ENCODE peak calls at places on chromosomes 11 and 22, in nine cellular contexts. F is HS-27A; H is prostate gland; L is hippocampal formation; M is activated gamma-delta T cell treated with Interleukin-2 at 50 U/mL for 16 hours; W is SK-MEL-5; S is PC-3; D is GDM1; U is activated CD8-positive, alpha-beta memory T cell treated with anti-CD3 and anti-CD28 coated beads, Interleukin-2, amount 50 U/mL, for 48 hours. X is an unnamed sample.

GRCh38 chr11:111440416-111441205 is 61.5 kb upstream of the POU2AF1 start:
- DNase-seq in S (no peak), U (no peak), L (no peak), H (no peak), D (no peak), M (no peak), F (no peak), W (no peak), X (no peak)

GRCh38 chr22:17891427-17892167 is 117.3 kb upstream of the BID start:
- DNase-seq in U (no peak), D (no peak), L (peak; percentile 50), S (no peak), W (peak; percentile 49), M (no peak), F (no peak), H (peak; percentile 70), X (no peak)

GRCh38 chr22:31229402-31230140 is 17.5 kb downstream of the LIMK2 start:
- DNase-seq in D (no peak), L (no peak), H (peak; percentile 72), S (no peak), U (no peak), M (no peak), F (no peak), W (peak; percentile 37), X (peak; percentile 39)

GRCh38 chr11:68402355-68403031 is 58.1 kb upstream of the PPP6R3 start:
- DNase-seq in F (no peak), S (peak; percentile 18), D (no peak), U (no peak), L (no peak), H (no peak), M (no peak), W (peak; percentile 11), X (peak; percentile 40)

GRCh38 chr22:35930933-35931332 is 97.7 kb downstream of the RBFOX2 start:
- DNase-seq in S (peak; percentile 49), F (no peak), H (no peak), U (no peak), W (peak; percentile 88), L (no peak), D (peak; percentile 31), M (no peak), X (peak; percentile 54)

GRCh38 chr22:28899199-28899853 is 16.0 kb downstream of the ZNRF3 start:
- DNase-seq in H (no peak), U (no peak), F (peak; percentile 11), L (no peak), D (peak; percentile 74), S (no peak), M (peak; percentile 27), W (no peak), X (peak; percentile 86)

GRCh38 chr11:12199231-12199948 is 89.0 kb downstream of the MICAL2 start:
- DNase-seq in M (no peak), L (no peak), F (no peak), D (no peak), H (no peak), U (no peak), S (no peak), W (no peak), X (no peak)

GRCh38 chr11:116830184-116830912 is 641 bp downstream of the APOC3 start:
- DNase-seq in F (no peak), U (no peak), W (no peak), S (no peak), H (no peak), M (no peak), D (no peak), L (no peak), X (no peak)

GRCh38 chr22:29144786-29145160 is 60.9 kb upstream of the EMID1 start:
- DNase-seq in U (peak; percentile 23), S (no peak), L (no peak), W (no peak), F (no peak), D (no peak), M (no peak), H (peak; percentile 46), X (no peak)

GRCh38 chr11:24820541-24820940 is 323.7 kb downstream of the LUZP2 start:
- DNase-seq in W (no peak), F (peak; percentile 5), M (no peak), D (no peak), H (no peak), L (no peak), U (no peak), S (peak; percentile 42), X (no peak)

GRCh38 chr22:45163074-45163416 is 680 bp upstream of the NUP50 start:
- DNase-seq in L (no peak), D (no peak), S (peak; percentile 18), U (no peak), M (no peak), H (no peak), F (no peak), W (peak; percentile 44), X (peak; percentile 43)

GRCh38 chr11:33942954-33943353 is 51.1 kb upstream of the LMO2 start:
- DNase-seq in W (no peak), U (no peak), S (peak; percentile 69), F (peak; percentile 61), H (no peak), M (no peak), L (no peak), D (no peak), X (peak; percentile 54)

GRCh38 chr11:63915961-63916836 is 765 bp downstream of the RCOR2 start:
- DNase-seq in S (peak; percentile 23), M (peak; percentile 31), H (no peak), W (peak; percentile 38), U (peak; percentile 78), D (no peak), F (no peak), L (peak; percentile 25), X (peak; percentile 79)

X was measured in A673.